ENCODE peak calls at places on chromosome 3, in five cellular contexts. Y is heart left ventricle, M is AG10803, J is HL-60, Z is cardiac muscle cell. K is an unnamed sample.

GRCh38 chr3:8581373-8581772 is 63.2 kb downstream of the SSUH2 start:
- DNase-seq in Y (no peak), M (no peak), J (no peak), Z (no peak), K (no peak)

GRCh38 chr3:133479895-133480669 is 80.2 kb downstream of the BFSP2 start:
- DNase-seq in Y (no peak), M (no peak), J (no peak), Z (no peak), K (no peak)

GRCh38 chr3:98589331-98589870 is 4.0 kb downstream of the CPOX start:
- DNase-seq in Y (no peak), M (no peak), J (no peak), Z (no peak), K (peak)

GRCh38 chr3:43405888-43406636 is 119.7 kb downstream of the SNRK start:
- DNase-seq in Y (no peak), M (peak), J (no peak), Z (no peak), K (peak)

GRCh38 chr3:179418610-179419009 is 32.7 kb downstream of the GNB4 start:
- DNase-seq in Y (no peak), M (no peak), J (no peak), Z (no peak), K (no peak)

GRCh38 chr3:191529992-191530391 is 69.0 kb downstream of the PYDC2 start:
- DNase-seq in Y (no peak), M (no peak), J (no peak), Z (no peak), K (no peak)

GRCh38 chr3:127158614-127159221 is 34.2 kb upstream of the PRR23E start:
- DNase-seq in Y (no peak), M (no peak), J (no peak), Z (peak), K (peak)

GRCh38 chr3:134315286-134316106 is 58.8 kb downstream of the AMOTL2 start:
- DNase-seq in Y (peak), M (peak), J (no peak), Z (no peak), K (peak)

GRCh38 chr3:179015551-179016020 is 56.0 kb downstream of the ZMAT3 start:
- DNase-seq in Y (no peak), M (peak), J (peak), Z (peak), K (peak)

GRCh38 chr3:106981392-106981791 is 395.8 kb upstream of the CCDC54 start:
- DNase-seq in Y (no peak), M (no peak), J (no peak), Z (no peak), K (no peak)

GRCh38 chr3:158727499-158728377 is 4.5 kb downstream of the RARRES1 start:
- DNase-seq in Y (no peak), M (peak), J (peak), Z (peak), K (peak)

GRCh38 chr3:53518495-53518981 is 24.1 kb downstream of the CACNA1D start:
- DNase-seq in Y (no peak), M (peak), J (peak), Z (no peak), K (no peak)

GRCh38 chr3:129758921-129759320 is 134.6 kb downstream of the TMCC1 start:
- DNase-seq in Y (no peak), M (no peak), J (no peak), Z (no peak), K (no peak)

GRCh38 chr3:147408180-147409105 is 722 bp upstream of the ZIC1 start:
- DNase-seq in Y (no peak), M (no peak), J (no peak), Z (no peak), K (no peak)

GRCh38 chr3:1534252-1534651 is 441.4 kb downstream of the CNTN6 start:
- DNase-seq in Y (no peak), M (no peak), J (no peak), Z (no peak), K (no peak)

GRCh38 chr3:10015476-10015904 is 10.7 kb upstream of the FANCD2 start:
- DNase-seq in Y (peak), M (peak), J (peak), Z (peak), K (peak)
- H3K4me3 ChIP-seq in Y (peak), M (no peak), J (no peak), Z (no peak), K (no peak)

DNA sequence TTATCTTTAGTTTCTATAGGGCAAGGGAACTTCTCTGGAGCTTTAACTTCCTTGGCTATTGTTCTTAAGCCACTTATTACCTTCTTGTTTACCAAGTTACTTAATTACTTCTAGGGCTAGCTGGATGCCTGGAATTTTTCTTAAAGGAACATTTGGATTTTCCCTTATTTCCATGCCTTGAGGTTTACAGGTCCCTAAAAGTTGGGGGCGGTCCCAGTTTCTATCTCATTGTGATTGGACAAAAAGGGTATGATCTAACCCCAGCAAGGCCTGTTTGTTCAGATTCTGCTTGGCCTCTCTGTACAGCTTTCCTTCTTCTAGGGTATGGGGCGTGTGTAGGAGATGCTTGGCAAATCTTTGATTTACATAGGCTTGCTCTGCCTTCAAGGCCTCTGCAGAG is 17.4 kb downstream of the PDHB start:
- DNase-seq in Y (no peak), M (no peak), J (no peak), Z (no peak), K (no peak)
- TF ChIP-seq CTCF in Y (no peak), M (no peak), J (no peak), Z (no peak), K (no peak)

GRCh38 chr3:180421711-180422110 is 180.3 kb upstream of the TTC14 start:
- DNase-seq in Y (no peak), M (peak), J (no peak), Z (no peak), K (peak)

GRCh38 chr3:180420016-180420415 is 181.9 kb upstream of the TTC14 start:
- DNase-seq in Y (no peak), M (no peak), J (no peak), Z (no peak), K (peak)

GRCh38 chr3:180417241-180417640 is 184.7 kb upstream of the TTC14 start:
- DNase-seq in Y (no peak), M (peak), J (peak), Z (no peak), K (peak)

GRCh38 chr3:180420804-180421203 is 181.2 kb upstream of the TTC14 start:
- DNase-seq in Y (no peak), M (no peak), J (no peak), Z (no peak), K (no peak)

DNA sequence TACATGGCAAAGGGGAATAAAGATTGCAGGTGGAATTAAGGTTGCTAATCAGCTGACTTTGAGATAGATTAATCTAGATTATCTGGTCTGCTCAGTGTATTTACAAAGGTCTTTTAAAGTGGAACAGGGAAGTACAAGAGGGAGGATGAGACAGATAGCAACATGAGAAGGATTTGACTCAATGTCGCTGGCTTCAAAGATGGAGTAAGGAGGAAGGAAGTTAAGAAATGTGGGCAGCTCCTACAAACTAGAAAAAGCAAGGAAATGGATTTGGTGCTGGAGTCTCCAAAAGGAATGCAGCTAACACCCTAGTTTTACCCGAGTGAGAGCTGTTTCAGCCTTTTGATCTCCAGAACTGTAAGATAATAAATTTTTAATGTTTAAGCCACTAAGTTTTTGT is 180.7 kb upstream of the TTC14 start:
- DNase-seq in Y (no peak), M (no peak), J (peak), Z (no peak), K (peak)
- H3K4me3 ChIP-seq in Y (no peak), M (no peak), J (no peak), Z (no peak), K (no peak)

GRCh38 chr3:25782938-25783660 is at the start of gene NGLY1:
- DNase-seq in Y (peak), M (peak), J (peak), Z (peak), K (peak)
- TF ChIP-seq CTCF in Y (peak), M (no peak), J (no peak), Z (no peak), K (no peak)

DNA sequence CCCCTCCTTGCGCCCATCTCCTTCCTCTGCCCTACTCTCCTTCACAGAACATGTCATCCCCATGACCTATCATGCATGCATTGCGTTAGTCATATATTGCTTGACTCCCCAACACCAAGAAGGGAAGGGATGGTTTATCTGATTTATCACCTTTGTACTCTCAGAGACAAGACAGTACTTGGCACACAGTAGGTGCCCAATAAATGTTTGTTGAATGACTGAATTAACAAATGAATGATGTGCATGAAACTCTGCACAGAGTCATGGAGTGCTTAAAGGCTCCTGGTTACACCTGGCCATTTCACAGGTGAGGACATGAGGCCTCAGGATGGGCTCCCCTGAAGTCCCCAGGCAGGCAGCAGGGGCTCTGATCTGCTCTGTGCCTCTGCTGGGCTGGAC is 59.6 kb downstream of the IQSEC1 start:
- DNase-seq in Y (no peak), M (no peak), J (no peak), Z (no peak), K (no peak)
- H3K4me3 ChIP-seq in Y (no peak), M (no peak), J (no peak), Z (no peak), K (no peak)

GRCh38 chr3:5231067-5231466 is 43.6 kb downstream of the EDEM1 start:
- DNase-seq in Y (no peak), M (no peak), J (no peak), Z (no peak), K (no peak)

GRCh38 chr3:5222283-5223005 is 34.9 kb downstream of the EDEM1 start:
- DNase-seq in Y (no peak), M (no peak), J (no peak), Z (no peak), K (no peak)

GRCh38 chr3:5227812-5228211 is 40.3 kb downstream of the EDEM1 start:
- DNase-seq in Y (no peak), M (peak), J (no peak), Z (no peak), K (peak)

GRCh38 chr3:5229414-5229813 is 41.9 kb downstream of the EDEM1 start:
- DNase-seq in Y (no peak), M (no peak), J (no peak), Z (no peak), K (no peak)

DNA sequence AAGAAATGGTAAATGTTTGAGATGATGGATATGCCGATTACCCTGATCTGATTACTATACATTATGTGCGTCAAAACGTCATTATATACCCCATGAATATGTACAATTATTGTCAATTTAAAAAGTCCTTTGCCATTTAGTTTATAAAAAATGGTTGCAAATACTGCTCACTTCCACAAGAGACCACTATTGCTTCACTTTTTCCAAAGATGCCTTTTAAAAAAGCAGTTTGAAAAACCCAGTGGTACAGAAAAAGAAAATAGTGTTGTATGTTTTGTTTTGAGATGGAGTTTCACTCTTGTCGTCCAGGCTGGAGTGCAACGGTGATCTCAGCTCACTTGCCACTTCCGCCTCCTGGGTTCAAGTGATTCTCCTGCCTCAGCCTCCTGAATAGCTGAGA is 39.3 kb downstream of the EDEM1 start:
- DNase-seq in Y (no peak), M (peak), J (no peak), Z (peak), K (peak)
- TF ChIP-seq CTCF in Y (peak), M (peak), J (peak), Z (peak), K (peak)

DNA sequence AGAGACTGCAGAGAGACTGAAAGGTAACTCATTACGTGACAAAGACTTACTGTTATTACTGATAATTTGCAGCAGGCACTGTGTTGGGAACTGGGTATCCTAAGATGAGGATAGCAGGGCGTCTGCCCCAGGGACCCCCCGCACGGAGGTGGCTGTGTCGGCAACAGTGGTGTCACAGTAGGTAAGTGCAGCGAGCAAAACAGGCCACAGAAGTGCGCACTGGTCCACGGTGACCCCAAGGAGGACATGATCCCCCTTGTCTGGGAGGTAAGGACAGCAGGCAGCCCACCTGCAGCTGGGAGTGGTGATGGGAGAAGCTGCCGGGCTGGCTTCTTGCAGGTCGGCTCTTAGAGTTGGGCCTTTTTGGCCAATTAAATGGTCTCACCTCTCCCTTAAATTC is 82.9 kb downstream of the FAM43A start:
- DNase-seq in Y (no peak), M (no peak), J (no peak), Z (no peak), K (no peak)
- H3K4me3 ChIP-seq in Y (peak), M (peak), J (no peak), Z (no peak), K (no peak)

DNA sequence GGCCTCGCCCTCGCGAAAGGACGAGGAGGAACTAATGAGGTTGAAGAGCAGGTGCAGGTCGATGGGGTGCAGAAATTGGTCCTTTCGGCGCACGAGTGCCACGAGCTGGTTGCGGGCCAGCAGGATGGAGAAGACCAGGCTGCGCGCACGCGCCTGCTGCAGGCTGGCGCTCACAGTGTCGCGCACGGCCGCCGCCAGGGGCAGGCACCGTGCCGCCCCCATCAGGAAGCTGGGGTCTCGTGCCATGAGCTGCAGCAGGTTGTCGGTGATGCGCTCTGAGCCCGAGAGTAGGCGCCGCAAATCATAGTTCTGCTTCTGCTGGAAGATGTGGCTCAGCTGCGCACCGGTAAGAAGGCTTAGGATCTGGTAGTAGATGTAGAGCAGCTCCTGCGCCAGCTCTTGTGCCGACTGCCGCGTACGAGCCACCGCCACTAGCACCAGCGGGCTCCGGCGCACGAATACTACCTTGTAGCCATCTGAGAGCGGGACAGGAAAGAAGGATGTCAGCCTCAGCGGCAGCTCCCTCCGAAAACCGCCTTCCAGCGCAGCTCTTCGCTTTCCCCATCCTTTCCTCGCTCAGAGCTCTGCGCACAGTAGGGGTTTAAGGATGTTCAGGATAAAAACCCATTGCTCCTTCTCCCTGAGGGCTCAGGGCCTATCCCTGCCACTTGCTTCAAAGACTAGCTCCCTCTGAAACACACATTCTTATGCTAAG is 6.9 kb upstream of the MST1R start:
- DNase-seq in Y (no peak), M (no peak), J (no peak), Z (peak), K (no peak)
- TF ChIP-seq CTCF in Y (no peak), M (no peak), J (no peak), Z (no peak), K (no peak)

K was measured in cardiac fibroblast.